ENCODE peak calls at places on chromosome 9, in six cellular contexts. H is fibroblast of pulmonary artery, T is lower lobe of right lung, C is HFFc6, R is mammary epithelial cell, V is BJ. F is an unnamed sample.

GRCh38 chr9:36866840-36867239 is 167.2 kb downstream of the PAX5 start:
- DNase-seq in H (no peak), T (no peak), C (no peak), R (no peak), V (no peak), F (no peak)

GRCh38 chr9:113973226-113973625 is 97.1 kb downstream of the ZNF618 start:
- DNase-seq in H (no peak), T (no peak), C (no peak), R (no peak), V (no peak), F (no peak)

GRCh38 chr9:36137392-36138004 is 965 bp downstream of the GLIPR2 start:
- DNase-seq in H (peak), T (no peak), C (peak), R (no peak), V (no peak), F (peak)

GRCh38 chr9:76650692-76651091 is 113.5 kb upstream of the PCA3 start:
- DNase-seq in H (no peak), T (no peak), C (no peak), R (no peak), V (no peak), F (no peak)

GRCh38 chr9:127858041-127858512 is 3.6 kb upstream of the ENG start:
- DNase-seq in H (peak), T (no peak), C (no peak), R (no peak), V (no peak), F (no peak)

GRCh38 chr9:116002624-116003023 is 151.0 kb upstream of the PAPPA start:
- DNase-seq in H (peak), T (no peak), C (peak), R (peak), V (no peak), F (no peak)

GRCh38 chr9:89926691-89927220 is 321.9 kb downstream of the GADD45G start:
- DNase-seq in H (no peak), T (no peak), C (no peak), R (no peak), V (no peak), F (no peak)

GRCh38 chr9:100308965-100309564 is 43.7 kb downstream of the TEX10 start:
- DNase-seq in H (no peak), T (no peak), C (peak), R (peak), V (no peak), F (no peak)

GRCh38 chr9:120308495-120308894 is 271.5 kb downstream of the CDK5RAP2 start:
- DNase-seq in H (no peak), T (no peak), C (no peak), R (no peak), V (no peak), F (no peak)

GRCh38 chr9:77011973-77012817 is 7.3 kb upstream of the FOXB2 start:
- DNase-seq in H (peak), T (peak), C (no peak), R (no peak), V (no peak), F (no peak)

GRCh38 chr9:126794441-126794840 is 10.4 kb upstream of the ZBTB43 start:
- DNase-seq in H (no peak), T (no peak), C (no peak), R (no peak), V (no peak), F (peak)

GRCh38 chr9:69200071-69200470 is 26.0 kb downstream of the TJP2 start:
- DNase-seq in H (peak), T (no peak), C (no peak), R (peak), V (no peak), F (no peak)

GRCh38 chr9:98191615-98192502 is 578 bp downstream of the CORO2A start:
- DNase-seq in H (no peak), T (peak), C (no peak), R (peak), V (no peak), F (peak)

GRCh38 chr9:78567693-78568092 is 270.8 kb downstream of the PSAT1 start:
- DNase-seq in H (no peak), T (no peak), C (no peak), R (peak), V (no peak), F (no peak)

GRCh38 chr9:93302586-93303257 is 118.8 kb downstream of the WNK2 start:
- DNase-seq in H (peak), T (peak), C (peak), R (peak), V (no peak), F (peak)

GRCh38 chr9:96661711-96662110 is 6.6 kb upstream of the PRXL2C start:
- DNase-seq in H (peak), T (no peak), C (peak), R (no peak), V (no peak), F (no peak)

GRCh38 chr9:93621922-93622321 is 45.5 kb downstream of the PHF2 start:
- DNase-seq in H (no peak), T (no peak), C (no peak), R (no peak), V (no peak), F (no peak)

GRCh38 chr9:116737137-116737546 is 50.0 kb downstream of the TRIM32 start:
- DNase-seq in H (peak), T (peak), C (peak), R (peak), V (no peak), F (peak)

GRCh38 chr9:113738898-113739604 is 137.1 kb upstream of the ZNF618 start:
- DNase-seq in H (peak), T (no peak), C (no peak), R (no peak), V (no peak), F (no peak)

GRCh38 chr9:124126571-124127289 is 115.2 kb downstream of the LHX2 start:
- DNase-seq in H (peak), T (peak), C (peak), R (peak), V (no peak), F (no peak)

GRCh38 chr9:87639949-87640348 is 86.0 kb upstream of the CTSL start:
- DNase-seq in H (no peak), T (no peak), C (no peak), R (no peak), V (no peak), F (no peak)

GRCh38 chr9:38096238-38096805 is 27.3 kb upstream of the SHB start:
- DNase-seq in H (no peak), T (no peak), C (no peak), R (peak), V (no peak), F (no peak)

DNA sequence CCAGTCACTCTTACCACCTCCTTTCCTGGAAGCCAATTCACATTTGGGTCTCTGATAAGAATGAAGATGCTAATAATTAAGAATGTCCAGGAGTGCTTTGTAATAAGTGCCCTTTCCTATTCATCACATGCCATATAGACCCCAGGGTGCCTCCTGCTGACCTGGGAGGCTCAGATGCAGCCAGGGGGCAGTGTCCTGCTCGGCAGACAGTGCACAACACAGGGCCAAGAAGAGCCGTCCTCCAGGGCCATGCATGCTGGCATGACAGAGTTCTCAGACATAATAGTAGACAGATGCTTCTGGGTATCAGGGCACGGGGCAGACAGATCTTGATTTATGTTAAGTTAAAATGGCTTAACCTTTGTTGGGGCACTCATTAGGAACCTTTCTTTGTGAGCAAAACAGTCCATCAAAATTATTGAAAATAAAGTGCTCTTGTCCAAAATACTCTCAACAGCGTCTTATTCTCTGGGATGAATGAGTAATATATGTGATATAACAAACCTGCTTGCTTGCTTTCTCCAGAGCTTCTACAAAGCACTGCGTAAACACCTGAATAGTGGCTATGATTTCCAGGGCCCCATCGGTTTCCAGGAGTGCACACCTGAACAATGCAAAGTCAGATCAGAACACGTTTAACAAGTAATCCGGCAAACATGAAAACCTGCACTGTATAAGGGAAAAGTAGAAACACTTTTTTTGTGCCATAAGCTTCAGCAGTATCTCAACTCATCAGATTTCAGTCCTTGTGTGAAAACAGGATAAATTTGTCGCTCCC is 192.7 kb downstream of the FANCC start:
- DNase-seq in H (no peak), T (no peak), C (no peak), R (no peak), V (no peak), F (no peak)
- TF ChIP-seq CTCF in H (peak), T (peak), C (peak), R (no peak), V (peak), F (peak)

GRCh38 chr9:1100945-1101344 is 50.8 kb downstream of the DMRT2 start:
- DNase-seq in H (peak), T (no peak), C (no peak), R (peak), V (no peak), F (no peak)
- TF ChIP-seq CTCF in H (peak), T (peak), C (peak), R (no peak), V (peak), F (peak)

DNA sequence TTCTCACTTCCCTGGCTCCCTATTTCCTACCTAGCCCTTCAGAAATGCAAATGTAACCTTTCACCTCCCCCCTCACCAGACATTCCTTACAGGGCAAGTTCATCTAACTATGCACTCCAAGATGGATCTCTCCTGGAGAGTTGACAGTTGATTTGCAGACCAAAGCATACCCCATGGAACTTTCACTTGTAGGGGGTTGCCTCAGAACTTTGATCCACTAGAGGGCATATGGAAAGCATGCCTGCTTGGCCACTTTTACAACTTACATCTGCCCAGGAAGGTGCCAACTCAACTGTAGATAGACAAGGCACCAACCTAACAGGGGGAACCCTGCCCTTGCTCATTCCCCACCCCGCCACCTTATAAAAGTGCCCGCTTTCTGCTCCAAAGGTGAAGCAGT is 187.8 kb downstream of the NXNL2 start:
- DNase-seq in H (peak), T (no peak), C (peak), R (peak), V (no peak), F (no peak)
- TF ChIP-seq CTCF in H (peak), T (no peak), C (peak), R (peak), V (peak), F (peak)

DNA sequence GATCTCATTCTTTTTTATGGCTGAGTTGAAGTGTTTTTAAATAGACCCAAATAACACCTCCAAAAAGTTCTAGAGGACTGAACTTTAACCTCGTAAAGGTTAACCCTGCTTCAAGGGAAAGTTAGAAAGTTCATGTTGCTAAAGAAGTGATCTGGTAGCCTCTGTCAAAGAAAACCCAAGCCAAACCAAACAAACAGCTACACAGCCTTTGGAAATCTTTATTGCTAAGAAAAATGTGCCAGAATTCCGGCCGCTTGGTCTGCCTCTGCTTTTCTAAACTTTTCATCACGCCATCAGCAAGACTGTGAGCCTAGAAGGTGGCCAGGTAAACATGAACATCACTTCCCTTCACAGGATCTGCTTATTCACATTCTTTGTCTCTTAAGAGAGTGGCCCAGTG is 17.9 kb downstream of the FUBP3 start:
- DNase-seq in H (no peak), T (no peak), C (no peak), R (no peak), V (no peak), F (no peak)
- TF ChIP-seq CTCF in H (no peak), T (no peak), C (no peak), R (no peak), V (no peak), F (no peak)

GRCh38 chr9:20584968-20585643 is 37.2 kb downstream of the MLLT3 start:
- DNase-seq in H (no peak), T (no peak), C (no peak), R (no peak), V (no peak), F (no peak)
- TF ChIP-seq CTCF in H (no peak), T (no peak), C (no peak), R (no peak), V (no peak), F (no peak)

GRCh38 chr9:25876248-25876647 is 198.0 kb upstream of the TUSC1 start:
- DNase-seq in H (no peak), T (no peak), C (no peak), R (no peak), V (no peak), F (no peak)
- TF ChIP-seq CTCF in H (no peak), T (no peak), C (no peak), R (no peak), V (no peak), F (no peak)

GRCh38 chr9:18368206-18368605 is 105.7 kb upstream of the ADAMTSL1 start:
- DNase-seq in H (no peak), T (no peak), C (peak), R (no peak), V (peak), F (no peak)
- TF ChIP-seq CTCF in H (no peak), T (no peak), C (no peak), R (no peak), V (no peak), F (no peak)

GRCh38 chr9:128995791-128996190 is 32.3 kb downstream of the SH3GLB2 start:
- DNase-seq in H (peak), T (no peak), C (no peak), R (peak), V (no peak), F (peak)

GRCh38 chr9:128998462-128998861 is 29.7 kb downstream of the SH3GLB2 start:
- DNase-seq in H (no peak), T (no peak), C (no peak), R (peak), V (no peak), F (peak)

GRCh38 chr9:128987800-128988199 is 40.3 kb downstream of the NUP188 start:
- DNase-seq in H (peak), T (no peak), C (peak), R (peak), V (peak), F (peak)

DNA sequence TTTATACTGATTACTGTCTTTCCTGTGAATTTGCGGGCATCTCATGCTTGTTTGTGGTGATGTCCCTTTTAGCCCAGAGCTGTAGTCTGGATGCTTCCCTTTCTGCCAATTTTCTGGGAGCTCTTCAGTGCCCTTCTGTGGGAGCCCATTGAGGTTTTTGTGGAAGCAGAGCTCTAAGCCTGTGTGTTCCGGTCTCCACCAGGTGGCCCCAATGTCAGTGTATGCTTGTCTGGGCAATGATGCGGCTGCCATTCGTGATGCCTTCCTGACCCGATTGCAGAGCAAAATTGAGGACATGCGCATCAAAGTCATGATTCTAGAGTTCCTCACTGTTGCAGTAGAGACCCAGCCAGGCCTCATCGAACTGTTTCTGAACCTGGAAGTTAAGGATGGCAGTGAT is 35.1 kb downstream of the SH3GLB2 start:
- DNase-seq in H (peak), T (no peak), C (no peak), R (peak), V (no peak), F (no peak)
- TF ChIP-seq CTCF in H (peak), T (no peak), C (peak), R (peak), V (peak), F (peak)